ENCODE peak calls at places on chromosomes 7 and 10, in four cellular contexts. N is astrocyte of the spinal cord, A is HCT116, H is heart right ventricle. F is an unnamed sample.

GRCh38 chr7:50838675-50839377 is 56.1 kb upstream of the GRB10 start:
- DNase-seq in A (no peak), N (peak; percentile 91), H (peak; percentile 39), F (peak; percentile 76)

GRCh38 chr7:2729043-2729892 is 41.3 kb downstream of the AMZ1 start:
- DNase-seq in N (peak; percentile 30), A (no peak), H (no peak), F (no peak)

GRCh38 chr10:61750943-61751471 is 88.3 kb downstream of the CABCOCO1 start:
- DNase-seq in H (peak; percentile 53), A (peak; percentile 64), N (peak; percentile 56), F (peak; percentile 80)

GRCh38 chr7:94395141-94396041 is 696 bp downstream of the COL1A2 start:
- DNase-seq in A (peak; percentile 59), N (peak; percentile 89), H (no peak), F (peak; percentile 94)

GRCh38 chr10:71747808-71748523 is 25.4 kb downstream of the VSIR start:
- DNase-seq in A (no peak), N (no peak), H (peak; percentile 30), F (no peak)

GRCh38 chr10:49597426-49598163 is 12.5 kb upstream of the SLC18A3 start:
- DNase-seq in A (no peak), N (no peak), H (no peak), F (no peak)

GRCh38 chr10:95444792-95445191 is 116.4 kb downstream of the SORBS1 start:
- DNase-seq in A (no peak), N (no peak), H (no peak), F (no peak)

GRCh38 chr7:102993532-102994029 is 80.8 kb downstream of the LRRC17 start:
- DNase-seq in H (no peak), N (peak; percentile 85), A (no peak), F (peak; percentile 96)

GRCh38 chr10:70430489-70431445 is 10.7 kb downstream of the NODAL start:
- DNase-seq in N (peak; percentile 51), A (no peak), H (peak; percentile 34), F (peak; percentile 93)

GRCh38 chr7:67738958-67739357 is 742.3 kb downstream of the TYW1 start:
- DNase-seq in N (no peak), H (no peak), A (no peak), F (peak; percentile 24)

GRCh38 chr10:70812814-70813213 is 2.9 kb upstream of the SGPL1 start:
- DNase-seq in H (no peak), A (no peak), N (no peak), F (no peak)

GRCh38 chr7:31023877-31024276 is 28.2 kb upstream of the ADCYAP1R1 start:
- DNase-seq in A (no peak), N (no peak), H (no peak), F (no peak)

GRCh38 chr10:46263831-46264268 is 22.9 kb upstream of the ANTXRL start:
- DNase-seq in H (no peak), N (no peak), A (no peak), F (no peak)

GRCh38 chr10:27959093-27959715 is 39.7 kb downstream of the ODAD2 start:
- DNase-seq in A (no peak), N (no peak), H (no peak), F (no peak)

GRCh38 chr10:27356738-27357137 is 116.1 kb upstream of the ACBD5 start:
- DNase-seq in N (no peak), A (no peak), H (no peak), F (no peak)

GRCh38 chr7:108181073-108181985 is 51.2 kb upstream of the LAMB4 start:
- DNase-seq in A (peak; percentile 51), H (no peak), N (peak; percentile 75), F (peak; percentile 78)

GRCh38 chr10:50604823-50605222 is 18.9 kb downstream of the SGMS1 start:
- DNase-seq in A (no peak), H (no peak), N (no peak), F (peak; percentile 46)

GRCh38 chr7:137418841-137419240 is 75.3 kb upstream of the PTN start:
- DNase-seq in A (no peak), H (no peak), N (no peak), F (no peak)

GRCh38 chr10:80201592-80202256 is 3.6 kb downstream of the ANXA11 start:
- DNase-seq in N (no peak), H (no peak), A (no peak), F (no peak)

GRCh38 chr7:99008921-99009530 is 130.7 kb downstream of the TRRAP start:
- DNase-seq in A (no peak), N (no peak), H (no peak), F (no peak)

GRCh38 chr7:157620616-157621015 is 283.8 kb downstream of the DNAJB6 start:
- DNase-seq in N (no peak), A (no peak), H (no peak), F (no peak)

GRCh38 chr10:35506741-35507140 is 98.4 kb upstream of the GJD4 start:
- DNase-seq in A (no peak), N (no peak), H (no peak), F (no peak)

GRCh38 chr10:35507519-35508109 is 97.5 kb upstream of the GJD4 start:
- DNase-seq in N (no peak), A (no peak), H (no peak), F (no peak)

GRCh38 chr10:35510891-35511290 is 94.2 kb upstream of the GJD4 start:
- DNase-seq in A (no peak), N (no peak), H (no peak), F (no peak)

GRCh38 chr10:35511649-35512048 is 93.5 kb upstream of the GJD4 start:
- DNase-seq in N (no peak), A (no peak), H (no peak), F (no peak)

GRCh38 chr10:35508647-35509046 is 96.5 kb upstream of the GJD4 start:
- DNase-seq in N (no peak), A (no peak), H (no peak), F (no peak)
- H3K4me3 ChIP-seq in N (no peak overlapping the region), A (no peak overlapping the region), H (no peak overlapping the region), F (no peak overlapping the region)

GRCh38 chr10:73992899-73993788 is 4.8 kb upstream of the VCL start:
- DNase-seq in A (no peak), H (no peak), N (peak; percentile 39), F (peak; percentile 48)
- TF ChIP-seq CTCF in A (no peak), H (no peak), N (no peak), F (no peak)

DNA sequence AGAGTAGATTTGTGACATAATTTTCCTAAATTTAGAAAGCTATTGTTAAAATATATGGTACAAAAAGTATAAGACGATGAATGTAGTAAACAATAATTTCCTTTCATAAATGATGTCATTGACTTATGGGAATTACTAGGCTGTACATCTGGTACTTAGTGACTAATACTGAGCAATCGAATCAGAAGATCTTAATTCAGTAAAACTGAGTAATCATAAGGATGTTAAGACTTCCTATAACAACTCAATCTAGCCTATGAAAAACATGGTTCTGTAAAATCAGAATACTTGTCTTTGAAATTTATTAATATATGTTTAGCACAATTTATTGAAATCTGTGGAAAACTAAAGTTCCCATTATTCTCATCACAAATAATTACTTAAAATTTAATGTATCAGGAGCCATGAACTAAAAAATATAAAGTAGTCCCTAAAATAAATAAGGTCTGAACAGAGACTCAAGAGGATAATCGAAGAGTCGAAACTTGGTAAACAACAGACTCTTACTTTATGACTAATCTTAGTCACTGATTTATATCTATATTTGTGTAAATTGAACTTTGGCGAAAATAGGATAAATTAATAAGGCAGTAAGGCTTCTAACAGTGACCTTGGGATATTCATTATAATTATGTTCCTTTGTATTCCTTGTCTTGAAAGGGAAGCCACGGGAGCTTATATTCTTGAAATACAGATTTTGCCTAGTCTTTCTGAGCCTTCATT is 142.1 kb downstream of the HGF start:
- DNase-seq in N (peak; percentile 64), A (no peak), H (no peak), F (peak; percentile 69)
- H3K4me3 ChIP-seq in N (no peak overlapping the region), A (no peak overlapping the region), H (no peak overlapping the region), F (no peak overlapping the region)

GRCh38 chr7:117338020-117338419 is 15.2 kb upstream of the WNT2 start:
- DNase-seq in N (no peak), H (no peak), A (no peak), F (peak; percentile 21)
- TF ChIP-seq CTCF in N (no peak), H (no peak), A (no peak), F (no peak)

GRCh38 chr7:155374276-155375252 is 76.9 kb downstream of the INSIG1 start:
- DNase-seq in A (no peak), N (no peak), H (no peak), F (no peak)
- H3K4me3 ChIP-seq in A (no peak overlapping the region), N (no peak overlapping the region), H (peak overlapping the region; percentile 23), F (no peak overlapping the region)

GRCh38 chr10:24417053-24417452 is 208.1 kb downstream of the KIAA1217 start:
- DNase-seq in N (no peak), H (no peak), A (no peak), F (no peak)

GRCh38 chr10:24416248-24416647 is 207.3 kb downstream of the KIAA1217 start:
- DNase-seq in A (no peak), N (no peak), H (no peak), F (no peak)

GRCh38 chr10:24415455-24416169 is 206.7 kb downstream of the KIAA1217 start:
- DNase-seq in A (no peak), H (peak; percentile 84), N (peak; percentile 81), F (peak; percentile 68)

GRCh38 chr10:24419067-24419466 is 210.1 kb downstream of the KIAA1217 start:
- DNase-seq in A (no peak), N (no peak), H (no peak), F (no peak)

DNA sequence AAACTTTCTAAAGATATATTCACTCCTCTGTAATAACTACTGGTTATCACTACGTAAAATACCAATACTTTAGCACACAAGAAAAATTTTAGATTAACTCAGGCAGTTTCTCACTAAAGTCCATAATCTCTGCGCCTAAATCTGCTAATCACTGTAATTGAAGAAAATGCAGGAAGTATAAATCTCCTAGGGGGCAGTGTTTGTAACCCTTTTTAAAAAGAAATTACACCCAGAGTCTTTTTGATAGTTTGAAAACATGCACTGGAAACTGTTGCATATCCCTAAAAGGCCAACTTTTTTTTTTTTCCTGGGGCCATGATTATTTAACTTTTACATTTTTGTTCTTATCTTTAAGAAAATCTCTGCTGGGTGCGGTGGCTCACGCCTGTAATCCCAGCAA is 209.6 kb downstream of the KIAA1217 start:
- DNase-seq in A (no peak), N (no peak), H (no peak), F (peak; percentile 22)
- TF ChIP-seq CTCF in A (no peak), N (peak; percentile 23), H (peak; percentile 15), F (peak; percentile 24)

GRCh38 chr7:13476881-13477444 is 512.5 kb downstream of the ETV1 start:
- DNase-seq in H (no peak), A (no peak), N (no peak), F (peak; percentile 14)
- H3K4me3 ChIP-seq in H (no peak overlapping the region), A (no peak overlapping the region), N (no peak overlapping the region), F (no peak overlapping the region)

DNA sequence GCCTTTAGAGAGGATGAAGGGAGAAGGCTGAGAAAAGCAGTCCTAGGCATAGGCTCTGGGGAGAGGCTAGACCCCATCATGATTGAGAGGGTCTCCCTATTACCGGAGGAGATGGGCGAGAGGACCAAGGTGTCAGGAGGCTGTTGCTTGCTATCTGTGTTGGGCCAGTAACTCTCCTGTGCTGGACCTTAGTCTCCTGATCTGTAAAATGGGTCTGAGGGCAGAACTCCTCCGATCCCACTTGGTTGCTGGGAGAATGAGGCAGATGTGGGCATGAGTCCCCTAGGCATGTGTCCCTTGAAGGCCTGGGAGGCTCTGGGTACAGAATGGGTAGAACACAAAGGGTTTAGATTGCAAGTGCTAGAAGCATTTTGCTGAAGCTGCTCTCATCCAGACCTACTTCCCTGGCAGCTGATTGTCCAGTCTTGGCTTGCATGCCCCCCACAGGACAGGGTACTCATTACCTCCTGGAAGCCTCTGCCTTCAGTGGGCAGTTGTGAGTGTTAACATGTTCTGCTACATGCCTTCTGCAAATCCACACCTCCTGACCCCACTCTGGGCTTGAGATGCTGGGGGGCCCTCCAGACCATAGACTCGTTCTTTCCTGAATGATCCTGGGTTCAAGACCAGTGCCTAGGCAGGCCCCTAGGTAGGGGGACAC is 4.4 kb downstream of the ZMIZ1 start:
- DNase-seq in H (no peak), A (no peak), N (no peak), F (no peak)
- TF ChIP-seq CTCF in H (no peak), A (no peak), N (no peak), F (peak; percentile 12)